ENCODE peak calls at places on chromosomes 4 and X, in seven cellular contexts. E, Y, D, J, F, G and W are unnamed samples.

GRCh38 chrX:10423716-10424115 is 196.7 kb downstream of the MID1 start:
- DNase-seq in E (no peak), Y (no peak), D (no peak), J (no peak), F (no peak), G (peak; percentile 15), W (no peak)

GRCh38 chr4:157992038-157992706 is 180.7 kb downstream of the GASK1B start:
- DNase-seq in E (peak; percentile 68), Y (peak; percentile 76), D (peak; percentile 79), J (peak; percentile 93), F (peak; percentile 65), G (peak; percentile 88), W (peak; percentile 60)

GRCh38 chr4:159209249-159209648 is 106.4 kb downstream of the RAPGEF2 start:
- DNase-seq in E (no peak), Y (no peak), D (no peak), J (no peak), F (no peak), G (no peak), W (no peak)

GRCh38 chrX:55638933-55639332 is 15.7 kb downstream of the FOXR2 start:
- DNase-seq in E (no peak), Y (no peak), D (no peak), J (no peak), F (no peak), G (no peak), W (no peak)

GRCh38 chr4:80307183-80307735 is 28.3 kb upstream of the CFAP299 start:
- DNase-seq in E (no peak), Y (no peak), D (no peak), J (peak; percentile 29), F (no peak), G (no peak), W (no peak)

GRCh38 chrX:64176876-64177275 is 28.6 kb downstream of the AMER1 start:
- DNase-seq in E (no peak), Y (no peak), D (no peak), J (peak; percentile 11), F (peak; percentile 22), G (peak; percentile 2), W (no peak)

GRCh38 chrX:115560978-115561604 is at the start of gene PLS3:
- DNase-seq in E (peak; percentile 94), Y (peak; percentile 87), D (peak; percentile 60), J (peak; percentile 88), F (peak; percentile 83), G (peak; percentile 81), W (peak; percentile 88)

GRCh38 chr4:26206339-26206738 is 114.5 kb upstream of the RBPJ start:
- DNase-seq in E (no peak), Y (peak; percentile 62), D (peak; percentile 38), J (peak; percentile 85), F (peak; percentile 70), G (peak; percentile 95), W (no peak)

GRCh38 chr4:2591189-2591588 is 54.7 kb downstream of the FAM193A start:
- DNase-seq in E (no peak), Y (peak; percentile 54), D (no peak), J (peak; percentile 69), F (no peak), G (peak; percentile 16), W (no peak)

GRCh38 chr4:124903995-124904722 is 191.6 kb upstream of the ANKRD50 start:
- DNase-seq in E (peak; percentile 5), Y (no peak), D (peak; percentile 62), J (peak; percentile 67), F (peak; percentile 69), G (peak; percentile 72), W (peak; percentile 26)

GRCh38 chr4:182862166-182862875 is 54.9 kb downstream of the DCTD start:
- DNase-seq in E (no peak), Y (no peak), D (no peak), J (no peak), F (peak; percentile 25), G (no peak), W (no peak)

GRCh38 chrX:47169726-47170515 is 23.7 kb upstream of the UBA1 start:
- DNase-seq in E (no peak), Y (peak; percentile 65), D (no peak), J (peak; percentile 75), F (no peak), G (peak; percentile 64), W (no peak)

GRCh38 chr4:103111598-103111997 is 12.0 kb upstream of the BDH2 start:
- DNase-seq in E (no peak), Y (no peak), D (no peak), J (no peak), F (no peak), G (no peak), W (no peak)

GRCh38 chr4:39151120-39151713 is 31.1 kb upstream of the WDR19 start:
- DNase-seq in E (no peak), Y (no peak), D (no peak), J (peak; percentile 64), F (no peak), G (peak; percentile 52), W (no peak)

GRCh38 chr4:19721587-19721986 is 530.1 kb upstream of the SLIT2 start:
- DNase-seq in E (no peak), Y (no peak), D (no peak), J (no peak), F (no peak), G (no peak), W (no peak)

GRCh38 chrX:497201-497710 is 110.5 kb upstream of the PPP2R3B start:
- DNase-seq in E (no peak), Y (no peak), D (no peak), J (no peak), F (no peak), G (no peak), W (no peak)

GRCh38 chrX:145821291-145821897 is 3.8 kb downstream of the SLITRK2 start:
- DNase-seq in E (no peak), Y (no peak), D (no peak), J (no peak), F (no peak), G (no peak), W (no peak)

GRCh38 chrX:1274786-1275185 is 6.2 kb downstream of the CSF2RA start:
- DNase-seq in E (no peak), Y (no peak), D (no peak), J (no peak), F (peak; percentile 56), G (no peak), W (no peak)

GRCh38 chrX:43474321-43474720 is 181.8 kb upstream of the MAOA start:
- DNase-seq in E (no peak), Y (no peak), D (no peak), J (no peak), F (no peak), G (no peak), W (peak; percentile 38)

GRCh38 chr4:165635261-165635838 is 237.7 kb upstream of the TLL1 start:
- DNase-seq in E (no peak), Y (no peak), D (no peak), J (no peak), F (no peak), G (no peak), W (no peak)

GRCh38 chr4:5979981-5980380 is 38.2 kb downstream of the C4orf50 start:
- DNase-seq in E (peak; percentile 33), Y (no peak), D (no peak), J (peak; percentile 4), F (no peak), G (peak; percentile 14), W (peak; percentile 13)

GRCh38 chr4:5976431-5976830 is 41.8 kb downstream of the C4orf50 start:
- DNase-seq in E (peak; percentile 17), Y (no peak), D (no peak), J (no peak), F (no peak), G (no peak), W (no peak)

GRCh38 chr4:5976921-5977320 is 41.3 kb downstream of the C4orf50 start:
- DNase-seq in E (no peak), Y (no peak), D (no peak), J (no peak), F (no peak), G (no peak), W (no peak)

GRCh38 chr4:5982156-5982973 is 35.9 kb downstream of the C4orf50 start:
- DNase-seq in E (no peak), Y (no peak), D (no peak), J (no peak), F (no peak), G (no peak), W (no peak)

GRCh38 chr4:5980436-5981155 is 37.6 kb downstream of the C4orf50 start:
- DNase-seq in E (peak; percentile 14), Y (no peak), D (no peak), J (peak; percentile 4), F (no peak), G (peak; percentile 5), W (no peak)
- TF ChIP-seq CTCF in E (no peak), Y (no peak), D (no peak), J (no peak), F (no peak), G (peak; percentile 8), W (no peak)

DNA sequence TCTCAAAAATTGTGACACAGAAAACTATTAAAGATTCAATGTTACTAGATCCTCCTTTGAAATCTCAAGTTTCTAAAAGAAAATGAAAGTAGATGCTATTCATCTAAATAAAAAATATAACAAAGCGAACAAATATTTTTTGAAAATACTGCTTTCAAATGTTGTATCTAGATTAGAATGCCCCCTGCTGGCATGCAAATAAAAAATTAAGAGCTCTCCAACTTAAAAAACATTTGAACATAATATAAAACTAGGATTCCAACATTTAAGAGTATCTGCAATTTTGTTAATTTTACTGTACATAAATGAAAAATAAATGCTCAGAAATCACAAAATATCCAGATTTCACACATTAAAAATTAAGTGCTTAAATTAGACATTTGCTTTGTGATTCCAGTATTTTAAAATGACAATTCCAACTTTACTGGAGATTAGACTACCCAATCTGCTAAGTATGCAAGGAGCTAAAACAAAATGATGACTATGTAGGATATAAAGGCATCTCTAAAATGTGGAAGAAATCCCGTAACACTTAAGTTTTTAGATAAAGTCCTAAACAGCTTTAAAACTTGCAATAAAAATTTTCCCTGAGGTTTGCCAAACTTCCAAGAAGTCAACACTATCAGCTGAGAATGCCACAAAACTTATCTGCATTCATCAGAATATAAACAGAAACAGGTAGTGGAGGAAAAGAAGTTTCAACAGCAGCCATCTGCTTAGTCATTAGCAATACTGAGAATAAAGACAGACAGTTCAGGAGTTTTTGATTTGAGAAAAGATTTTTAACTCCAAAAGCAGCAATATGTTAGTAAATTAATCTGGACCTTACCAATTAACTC is 32.6 kb downstream of the DHX15 start:
- DNase-seq in E (no peak), Y (no peak), D (no peak), J (peak; percentile 39), F (no peak), G (peak; percentile 24), W (no peak)
- TF ChIP-seq CTCF in E (peak; percentile 25), Y (peak; percentile 47), D (no peak), J (peak; percentile 41), F (peak; percentile 20), G (peak; percentile 39), W (no peak)

GRCh38 chr4:95204873-95205272 is 343.9 kb downstream of the UNC5C start:
- DNase-seq in E (peak; percentile 34), Y (no peak), D (no peak), J (no peak), F (no peak), G (no peak), W (peak; percentile 31)
- TF ChIP-seq CTCF in E (peak; percentile 32), Y (no peak), D (no peak), J (peak; percentile 20), F (no peak), G (peak; percentile 32), W (peak; percentile 19)

GRCh38 chr4:164021947-164022346 is 527.5 kb downstream of the TMA16 start:
- DNase-seq in E (no peak), Y (no peak), D (no peak), J (no peak), F (no peak), G (no peak), W (no peak)

GRCh38 chr4:164027805-164028204 is 533.3 kb downstream of the TMA16 start:
- DNase-seq in E (no peak), Y (no peak), D (no peak), J (no peak), F (no peak), G (no peak), W (no peak)

GRCh38 chr4:164023214-164023613 is 528.7 kb downstream of the TMA16 start:
- DNase-seq in E (no peak), Y (no peak), D (no peak), J (no peak), F (no peak), G (peak; percentile 1), W (no peak)
- TF ChIP-seq CTCF in E (no peak), Y (no peak), D (no peak), J (no peak), F (no peak), G (peak; percentile 6), W (no peak)